ENCODE peak calls at places on chromosome 19, in seven cellular contexts. S is MG63; O is spleen; W is heart left ventricle; T is CD4-positive, alpha-beta memory T cell; H is ascending aorta; X is BJ. P is an unnamed sample.

GRCh38 chr19:4679416-4679815 is 9.3 kb upstream of the MYDGF start:
- DNase-seq in H (no peak), T (no peak), W (no peak), X (no peak), S (no peak), O (no peak), P (no peak)

GRCh38 chr19:40433391-40434216 is 7.8 kb upstream of the SERTAD1 start:
- DNase-seq in H (peak), O (peak), W (peak), T (peak), S (peak), X (no peak), P (peak)

GRCh38 chr19:54561840-54562239 is 11.8 kb upstream of the LILRA2 start:
- DNase-seq in X (no peak), S (no peak), O (no peak), H (no peak), W (no peak), T (no peak), P (no peak)

GRCh38 chr19:34260771-34261173 is 6.4 kb downstream of the GARRE1 start:
- DNase-seq in S (no peak), X (no peak), H (no peak), T (no peak), W (no peak), O (no peak), P (no peak)

GRCh38 chr19:2616741-2617392 is 85.6 kb downstream of the GNG7 start:
- DNase-seq in T (no peak), X (no peak), O (peak), H (no peak), S (no peak), W (peak), P (peak)

GRCh38 chr19:43488179-43488578 is 16.4 kb downstream of the PHLDB3 start:
- DNase-seq in X (no peak), T (no peak), W (no peak), O (no peak), H (no peak), S (no peak), P (no peak)

GRCh38 chr19:898663-899062 is 5.4 kb downstream of the RNU6-9 start:
- DNase-seq in O (peak), S (no peak), T (peak), H (no peak), W (no peak), X (no peak), P (peak)

GRCh38 chr19:49676690-49677231 is 310 bp upstream of the PRMT1 start:
- DNase-seq in S (peak), T (peak), H (peak), W (peak), X (peak), O (peak), P (peak)

GRCh38 chr19:24072720-24073119 is 14.3 kb upstream of the ZNF254 start:
- DNase-seq in W (no peak), S (no peak), O (no peak), X (no peak), H (no peak), T (no peak), P (no peak)

GRCh38 chr19:13881692-13882418 is 4.9 kb downstream of the NANOS3 start:
- DNase-seq in W (no peak), S (no peak), T (peak), X (no peak), H (no peak), O (no peak), P (no peak)

GRCh38 chr19:4811328-4812131 is 20.0 kb downstream of the TICAM1 start:
- DNase-seq in O (peak), T (peak), S (peak), W (peak), H (peak), X (no peak), P (peak)

GRCh38 chr19:16778796-16779411 is 50.3 kb upstream of the SIN3B start:
- DNase-seq in T (peak), X (no peak), O (peak), W (peak), H (no peak), S (peak), P (peak)

GRCh38 chr19:55174425-55175116 is 5.5 kb downstream of the SYT5 start:
- DNase-seq in S (no peak), H (no peak), X (no peak), O (no peak), W (no peak), T (no peak), P (no peak)

GRCh38 chr19:42370667-42371066 is 19.4 kb downstream of the CNFN start:
- DNase-seq in X (no peak), W (no peak), O (no peak), T (no peak), H (no peak), S (no peak), P (no peak)

GRCh38 chr19:55640577-55641375 is at the start of gene ZNF580:
- DNase-seq in O (peak), X (no peak), H (no peak), S (peak), W (peak), T (peak), P (peak)

GRCh38 chr19:16829822-16830289 is 658 bp downstream of the SIN3B start:
- DNase-seq in O (no peak), H (no peak), T (no peak), X (no peak), W (no peak), S (no peak), P (peak)

GRCh38 chr19:42850981-42851717 is 28.4 kb downstream of the PSG1 start:
- DNase-seq in T (no peak), O (no peak), X (peak), H (peak), S (peak), W (no peak), P (no peak)

GRCh38 chr19:47095707-47096704 is 17.6 kb downstream of the ZC3H4 start:
- DNase-seq in H (no peak), X (no peak), T (peak), W (peak), S (no peak), O (no peak), P (no peak)

GRCh38 chr19:33486936-33487793 is 34.4 kb downstream of the PEPD start:
- DNase-seq in X (no peak), H (no peak), T (no peak), W (no peak), S (no peak), O (peak), P (no peak)

GRCh38 chr19:55078996-55079395 is 3.3 kb downstream of the EPS8L1 start:
- DNase-seq in W (no peak), H (no peak), O (no peak), T (no peak), X (no peak), S (no peak), P (no peak)

GRCh38 chr19:41771410-41771809 is 16.1 kb downstream of the CEACAM6 start:
- DNase-seq in X (no peak), T (no peak), W (no peak), S (no peak), H (no peak), O (no peak), P (no peak)

GRCh38 chr19:49058592-49058991 is 1.0 kb upstream of the CGB7 start:
- DNase-seq in X (no peak), S (peak), H (no peak), T (no peak), O (no peak), W (no peak), P (peak)

GRCh38 chr19:38889803-38890202 is 9.6 kb downstream of the SIRT2 start:
- DNase-seq in T (no peak), W (no peak), O (no peak), H (no peak), S (no peak), X (no peak), P (no peak)

GRCh38 chr19:56089344-56089743 is 31.8 kb downstream of the ZNF787 start:
- DNase-seq in O (no peak), H (no peak), X (no peak), S (no peak), W (no peak), T (no peak), P (no peak)

GRCh38 chr19:41401483-41401882 is 3.9 kb downstream of the BCKDHA start:
- DNase-seq in O (no peak), H (no peak), X (no peak), T (no peak), S (no peak), W (no peak), P (no peak)

GRCh38 chr19:27722625-27723024 is 1490.3 kb downstream of the UQCRFS1 start:
- DNase-seq in T (no peak), H (no peak), X (no peak), W (no peak), S (no peak), O (no peak), P (no peak)

GRCh38 chr19:485583-486236 is 10.6 kb upstream of the MADCAM1 start:
- DNase-seq in X (no peak), T (no peak), S (peak), W (no peak), O (no peak), H (no peak), P (no peak)

GRCh38 chr19:38134538-38135149 is 89.4 kb downstream of the DPF1 start:
- DNase-seq in O (no peak), H (no peak), S (peak), W (no peak), X (no peak), T (no peak), P (peak)

GRCh38 chr19:1324792-1325567 is 39.3 kb downstream of the EFNA2 start:
- DNase-seq in H (no peak), O (no peak), T (no peak), S (peak), X (peak), W (peak), P (no peak)

GRCh38 chr19:2123682-2124387 is 27.1 kb downstream of the IZUMO4 start:
- DNase-seq in X (no peak), H (no peak), O (no peak), W (no peak), S (no peak), T (no peak), P (no peak)

GRCh38 chr19:648904-649733 is 9.4 kb downstream of the FGF22 start:
- DNase-seq in O (peak), H (no peak), X (no peak), W (no peak), S (no peak), T (no peak), P (no peak)

GRCh38 chr19:926595-927043 is 784 bp downstream of the ARID3A start:
- DNase-seq in T (no peak), X (no peak), H (no peak), O (peak), S (peak), W (peak), P (peak)

GRCh38 chr19:31938675-31939074 is 406.7 kb upstream of the ZNF507 start:
- DNase-seq in S (no peak), O (no peak), X (no peak), H (no peak), T (no peak), W (no peak), P (no peak)

GRCh38 chr19:33193864-33194362 is at the start of gene LRP3:
- DNase-seq in H (no peak), W (peak), O (peak), X (no peak), S (peak), T (no peak), P (no peak)

GRCh38 chr19:17855333-17856152 is 4.2 kb upstream of the RPL18A start:
- DNase-seq in X (no peak), O (peak), H (peak), W (peak), T (peak), S (peak), P (peak)

GRCh38 chr19:47145639-47146486 is 15.2 kb downstream of the SAE1 start:
- DNase-seq in S (no peak), W (no peak), O (no peak), T (peak), X (no peak), H (no peak), P (no peak)

GRCh38 chr19:7488736-7489353 is at the start of gene PEX11G:
- DNase-seq in H (peak), O (peak), W (peak), T (peak), X (peak), S (peak), P (peak)
- H3K4me3 ChIP-seq in H (peak), O (peak), W (peak), T (peak), X (peak), S (peak), P (peak)

GRCh38 chr19:45764947-45765346 is 4.1 kb downstream of the SIX5 start:
- DNase-seq in S (no peak), O (no peak), X (no peak), W (peak), T (no peak), H (no peak), P (no peak)

GRCh38 chr19:45766293-45766918 is 2.6 kb downstream of the SIX5 start:
- DNase-seq in H (no peak), T (no peak), S (no peak), X (no peak), W (no peak), O (no peak), P (no peak)

GRCh38 chr19:45766919-45767346 is 2.1 kb downstream of the SIX5 start:
- DNase-seq in O (no peak), T (no peak), X (no peak), H (no peak), W (no peak), S (peak), P (no peak)

GRCh38 chr19:45764487-45764886 is 4.6 kb downstream of the SIX5 start:
- DNase-seq in O (no peak), W (no peak), T (no peak), S (no peak), X (no peak), H (no peak), P (no peak)

DNA sequence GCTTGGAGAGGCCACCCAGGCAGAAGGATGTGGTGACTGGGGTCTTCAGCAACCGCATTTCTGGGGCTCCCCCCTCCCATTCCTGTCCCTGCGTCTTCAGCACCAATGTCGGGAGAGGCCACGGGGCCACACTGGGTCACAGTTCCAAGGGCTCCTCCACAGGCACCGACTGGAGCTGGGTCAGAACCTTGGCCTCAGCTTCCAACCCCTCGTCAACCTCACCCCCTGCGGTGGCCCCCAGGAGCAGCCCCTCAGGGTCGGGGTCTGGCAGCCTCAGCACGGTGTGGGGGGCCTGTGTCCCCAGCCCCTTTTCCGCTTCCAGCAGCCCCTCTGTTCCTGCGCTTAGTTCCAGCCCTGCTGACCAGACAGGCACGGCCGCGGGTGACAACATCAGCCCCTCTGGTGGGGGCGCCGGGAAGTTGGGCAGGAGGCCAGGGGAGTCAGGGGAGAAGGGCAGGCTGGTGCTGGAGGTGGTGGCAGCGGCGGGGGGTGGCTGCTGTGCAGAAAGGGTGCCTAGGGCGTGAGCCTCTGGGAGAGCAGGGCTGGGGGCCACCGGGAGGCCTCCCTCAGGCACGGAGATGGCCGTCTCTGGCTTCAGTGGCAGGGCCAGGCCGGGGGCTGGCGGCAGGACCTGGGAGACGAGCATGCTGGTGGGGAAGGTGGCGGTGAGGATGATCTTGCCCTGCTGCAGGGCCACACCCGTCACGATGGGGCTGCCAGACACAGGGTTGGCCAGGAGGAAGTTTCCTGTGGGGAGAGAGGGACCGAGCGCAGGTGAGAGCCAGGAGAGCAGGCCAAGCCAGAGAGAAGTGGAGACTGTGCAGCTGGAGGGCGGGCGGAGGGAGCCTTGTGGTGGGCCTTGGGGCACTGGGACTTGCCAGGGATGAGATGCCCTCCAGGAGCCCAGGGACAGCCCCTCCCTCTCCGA is 3.4 kb downstream of the SIX5 start:
- DNase-seq in W (no peak), X (no peak), S (no peak), T (no peak), H (no peak), O (no peak), P (no peak)
- H3K4me3 ChIP-seq in W (no peak), X (no peak), S (no peak), T (no peak), H (peak), O (no peak), P (no peak)

GRCh38 chr19:3670258-3670795 is 29.9 kb downstream of the PIP5K1C start:
- DNase-seq in T (no peak), H (peak), W (peak), X (peak), O (no peak), S (no peak), P (no peak)
- H3K4me3 ChIP-seq in T (no peak), H (peak), W (no peak), X (peak), O (no peak), S (no peak), P (no peak)

GRCh38 chr19:44643605-44644390 is at the start of gene PVR:
- DNase-seq in S (peak), H (peak), T (no peak), X (no peak), W (peak), O (peak), P (no peak)

GRCh38 chr19:44647144-44647543 is 3.4 kb downstream of the PVR start:
- DNase-seq in W (no peak), S (no peak), T (no peak), H (no peak), X (no peak), O (peak), P (no peak)

GRCh38 chr19:44644391-44645016 is 794 bp downstream of the PVR start:
- DNase-seq in W (no peak), O (peak), X (no peak), H (no peak), T (no peak), S (peak), P (no peak)

GRCh38 chr19:44645407-44646048 is 1.8 kb downstream of the PVR start:
- DNase-seq in T (no peak), W (no peak), O (peak), S (no peak), X (no peak), H (no peak), P (no peak)

DNA sequence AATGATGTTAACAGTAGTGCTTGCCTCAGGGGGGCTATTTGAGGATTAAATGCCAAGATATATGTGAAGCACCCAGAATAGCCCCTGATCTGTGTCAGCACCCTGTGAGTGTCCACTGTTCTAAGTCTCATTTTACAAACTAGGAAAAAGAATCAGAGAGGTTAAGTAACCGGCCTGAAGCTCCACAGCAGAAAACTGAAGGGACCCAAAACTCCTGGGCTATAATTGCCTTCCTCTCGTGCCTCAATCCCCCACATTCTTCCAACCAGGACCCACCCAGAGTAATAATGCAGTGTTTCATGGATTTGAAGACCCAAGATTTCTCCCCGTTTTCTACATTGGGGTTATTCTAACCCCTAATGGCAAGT is 2.3 kb downstream of the PVR start:
- DNase-seq in H (no peak), O (no peak), T (no peak), S (no peak), W (no peak), X (no peak), P (no peak)
- H3K4me3 ChIP-seq in H (no peak), O (no peak), T (no peak), S (peak), W (no peak), X (no peak), P (no peak)

DNA sequence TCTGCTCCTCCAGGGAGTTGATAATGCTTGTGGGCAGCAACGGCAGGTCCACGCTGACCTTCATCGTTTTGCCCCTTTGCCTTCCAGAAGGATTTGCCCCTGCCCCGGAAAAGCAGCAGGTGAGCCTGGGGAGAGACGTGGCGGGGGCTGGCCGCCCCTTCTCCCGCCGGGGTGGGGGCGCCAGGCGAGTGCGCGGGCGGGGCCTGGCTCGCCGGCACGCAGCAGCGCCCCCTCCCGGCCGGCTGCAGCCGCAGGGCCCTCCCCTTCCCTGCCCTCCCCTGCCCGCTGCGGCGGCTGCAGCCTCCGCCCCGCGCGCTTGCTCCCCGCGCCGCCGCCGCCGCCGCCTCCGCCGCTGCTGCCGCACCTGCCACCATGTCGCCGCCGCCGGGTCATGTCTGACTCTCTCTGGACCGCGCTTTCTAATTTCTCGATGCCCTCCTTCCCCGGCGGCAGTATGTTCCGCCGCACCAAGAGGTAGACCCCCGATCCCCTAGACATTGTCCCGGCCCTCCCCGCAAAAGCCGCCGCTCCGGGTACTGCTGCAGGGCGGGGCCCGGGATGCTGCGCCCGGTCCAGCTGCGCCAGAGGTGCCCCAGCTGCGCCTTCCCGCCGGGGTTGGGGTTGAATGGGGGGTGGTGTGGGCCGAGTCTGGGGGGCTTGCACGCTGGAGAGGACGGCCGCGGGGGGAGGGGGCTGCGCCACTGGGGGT is at the start of gene MAST1:
- DNase-seq in S (peak), H (no peak), O (peak), X (no peak), T (peak), W (no peak), P (peak)
- H3K4me3 ChIP-seq in S (peak), H (peak), O (peak), X (no peak), T (no peak), W (peak), P (peak)

DNA sequence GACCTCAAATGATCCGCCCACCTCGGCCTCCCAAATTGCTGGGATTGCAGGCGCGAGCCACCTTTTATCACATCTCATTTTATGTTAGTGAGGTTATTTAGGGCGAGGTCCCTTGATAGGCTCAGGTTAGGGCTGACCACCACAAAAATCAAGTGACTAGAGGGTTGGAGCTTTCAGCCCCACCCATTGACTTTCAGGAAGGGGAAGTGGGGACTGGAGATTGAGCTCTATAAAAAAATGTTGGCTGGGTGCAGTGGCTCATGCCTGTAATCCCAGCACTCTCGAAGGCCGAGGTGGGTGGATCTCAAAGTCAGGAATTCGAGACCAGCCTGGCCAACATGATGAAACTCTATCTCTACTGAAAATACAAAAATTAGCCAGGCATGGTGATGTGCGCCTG is 20.1 kb downstream of the FPR3 start:
- DNase-seq in X (no peak), H (no peak), O (no peak), W (no peak), T (no peak), S (no peak), P (no peak)
- H3K4me3 ChIP-seq in X (no peak), H (no peak), O (no peak), W (no peak), T (no peak), S (no peak), P (no peak)

GRCh38 chr19:19655641-19656343 is 7.7 kb downstream of the ATP13A1 start:
- DNase-seq in T (no peak), H (no peak), S (no peak), X (no peak), O (peak), W (no peak), P (no peak)
- H3K4me3 ChIP-seq in T (no peak), H (no peak), S (no peak), X (no peak), O (no peak), W (no peak), P (no peak)

P was measured in OCI-LY7.